ENCODE peak calls at places on chromosomes 4 and X, in seven cellular contexts. One of them, this sample, is unnamed.
A peak's percentile ranks its signal among the peaks of the same experiment; 100 is the strongest.

GRCh38 chr4:168805341-168805740 is 204.7 kb downstream of the CBR4 start:
- DNase-seq in pancreas: no peak
- DNase-seq in lower leg skin: no peak
- DNase-seq in cardiac fibroblast: no peak
- DNase-seq in foreskin keratinocyte: no peak
- DNase-seq in mucosa of descending colon: no peak
- DNase-seq in right lobe of liver: no peak
- DNase-seq in this sample: no peak

GRCh38 chr4:177220376-177220775 is 89.3 kb upstream of the NEIL3 start:
- DNase-seq in foreskin keratinocyte: peak; percentile 40
- DNase-seq in pancreas: no peak
- DNase-seq in cardiac fibroblast: peak; percentile 66
- DNase-seq in right lobe of liver: no peak
- DNase-seq in lower leg skin: no peak
- DNase-seq in mucosa of descending colon: no peak
- DNase-seq in this sample: no peak

GRCh38 chr4:118888666-118889312 is at the start of gene SYNPO2:
- DNase-seq in mucosa of descending colon: peak; percentile 66
- DNase-seq in cardiac fibroblast: peak; percentile 94
- DNase-seq in right lobe of liver: peak; percentile 55
- DNase-seq in pancreas: peak; percentile 42
- DNase-seq in lower leg skin: peak; percentile 94
- DNase-seq in foreskin keratinocyte: peak; percentile 67
- DNase-seq in this sample: peak; percentile 48

GRCh38 chrX:38574858-38575257 is 13.5 kb downstream of the TSPAN7 start:
- DNase-seq in lower leg skin: no peak
- DNase-seq in pancreas: no peak
- DNase-seq in foreskin keratinocyte: no peak
- DNase-seq in right lobe of liver: no peak
- DNase-seq in cardiac fibroblast: no peak
- DNase-seq in mucosa of descending colon: no peak
- DNase-seq in this sample: no peak

GRCh38 chr4:87066403-87067119 is 131.8 kb downstream of the AFF1 start:
- DNase-seq in pancreas: no peak
- DNase-seq in foreskin keratinocyte: no peak
- DNase-seq in cardiac fibroblast: no peak
- DNase-seq in right lobe of liver: no peak
- DNase-seq in lower leg skin: no peak
- DNase-seq in mucosa of descending colon: no peak
- DNase-seq in this sample: no peak

GRCh38 chrX:49041683-49042529 is 1.3 kb downstream of the TFE3 start:
- DNase-seq in mucosa of descending colon: no peak
- DNase-seq in cardiac fibroblast: peak; percentile 39
- DNase-seq in foreskin keratinocyte: peak; percentile 66
- DNase-seq in pancreas: no peak
- DNase-seq in lower leg skin: no peak
- DNase-seq in right lobe of liver: no peak
- DNase-seq in this sample: no peak

GRCh38 chr4:82555279-82555678 is 6.5 kb downstream of the TMEM150C start:
- DNase-seq in mucosa of descending colon: no peak
- DNase-seq in lower leg skin: no peak
- DNase-seq in right lobe of liver: no peak
- DNase-seq in cardiac fibroblast: no peak
- DNase-seq in pancreas: no peak
- DNase-seq in foreskin keratinocyte: no peak
- DNase-seq in this sample: no peak

GRCh38 chrX:14630724-14631123 is 101.4 kb downstream of the GLRA2 start:
- DNase-seq in pancreas: no peak
- DNase-seq in mucosa of descending colon: no peak
- DNase-seq in right lobe of liver: no peak
- DNase-seq in lower leg skin: no peak
- DNase-seq in cardiac fibroblast: no peak
- DNase-seq in foreskin keratinocyte: no peak
- DNase-seq in this sample: no peak

GRCh38 chr4:139857021-139857420 is 191.4 kb downstream of the MGST2 start:
- DNase-seq in pancreas: no peak
- DNase-seq in lower leg skin: no peak
- DNase-seq in mucosa of descending colon: no peak
- DNase-seq in right lobe of liver: peak; percentile 58
- DNase-seq in foreskin keratinocyte: no peak
- DNase-seq in cardiac fibroblast: no peak
- DNase-seq in this sample: no peak

GRCh38 chr4:103032575-103032974 is 13.1 kb upstream of the SLC9B1 start:
- DNase-seq in pancreas: no peak
- DNase-seq in cardiac fibroblast: peak; percentile 45
- DNase-seq in mucosa of descending colon: no peak
- DNase-seq in foreskin keratinocyte: peak; percentile 44
- DNase-seq in right lobe of liver: no peak
- DNase-seq in lower leg skin: no peak
- DNase-seq in this sample: no peak

GRCh38 chrX:107450823-107451509 is 1.5 kb downstream of the FRMPD3 start:
- DNase-seq in pancreas: no peak
- DNase-seq in lower leg skin: no peak
- DNase-seq in foreskin keratinocyte: no peak
- DNase-seq in mucosa of descending colon: no peak
- DNase-seq in cardiac fibroblast: no peak
- DNase-seq in right lobe of liver: no peak
- DNase-seq in this sample: no peak

GRCh38 chrX:112789931-112790330 is 50.7 kb downstream of the AMOT start:
- DNase-seq in cardiac fibroblast: no peak
- DNase-seq in mucosa of descending colon: no peak
- DNase-seq in pancreas: no peak
- DNase-seq in right lobe of liver: peak; percentile 45
- DNase-seq in lower leg skin: no peak
- DNase-seq in foreskin keratinocyte: no peak
- DNase-seq in this sample: no peak

GRCh38 chrX:10633722-10634121 is 13.3 kb upstream of the MID1 start:
- DNase-seq in lower leg skin: no peak
- DNase-seq in pancreas: no peak
- DNase-seq in mucosa of descending colon: no peak
- DNase-seq in right lobe of liver: no peak
- DNase-seq in foreskin keratinocyte: peak; percentile 88
- DNase-seq in cardiac fibroblast: peak; percentile 78
- DNase-seq in this sample: no peak

GRCh38 chr4:89248879-89249281 is 58.7 kb downstream of the GPRIN3 start:
- DNase-seq in foreskin keratinocyte: no peak
- DNase-seq in cardiac fibroblast: no peak
- DNase-seq in mucosa of descending colon: no peak
- DNase-seq in right lobe of liver: no peak
- DNase-seq in lower leg skin: no peak
- DNase-seq in pancreas: peak; percentile 72
- DNase-seq in this sample: no peak

GRCh38 chr4:336893-337142 is 796 bp upstream of the ZNF141 start:
- DNase-seq in pancreas: no peak
- DNase-seq in lower leg skin: no peak
- DNase-seq in cardiac fibroblast: no peak
- DNase-seq in mucosa of descending colon: no peak
- DNase-seq in right lobe of liver: peak; percentile 61
- DNase-seq in foreskin keratinocyte: no peak
- DNase-seq in this sample: no peak

GRCh38 chr4:337143-337931 is at the start of gene ZNF141:
- DNase-seq in right lobe of liver: peak; percentile 97
- DNase-seq in pancreas: peak; percentile 94
- DNase-seq in mucosa of descending colon: peak; percentile 94
- DNase-seq in foreskin keratinocyte: peak; percentile 97
- DNase-seq in cardiac fibroblast: peak; percentile 99
- DNase-seq in lower leg skin: peak; percentile 99
- DNase-seq in this sample: peak; percentile 87

GRCh38 chr4:338759-339097 is 1.1 kb downstream of the ZNF141 start:
- DNase-seq in foreskin keratinocyte: peak; percentile 3
- DNase-seq in cardiac fibroblast: no peak
- DNase-seq in mucosa of descending colon: peak; percentile 32
- DNase-seq in lower leg skin: no peak
- DNase-seq in right lobe of liver: no peak
- DNase-seq in pancreas: no peak
- DNase-seq in this sample: no peak

GRCh38 chr4:337932-338758 is 531 bp downstream of the ZNF141 start:
- DNase-seq in lower leg skin: peak; percentile 87
- DNase-seq in right lobe of liver: no peak
- DNase-seq in foreskin keratinocyte: peak; percentile 14
- DNase-seq in pancreas: peak; percentile 53
- DNase-seq in mucosa of descending colon: peak; percentile 68
- DNase-seq in cardiac fibroblast: peak; percentile 60
- DNase-seq in this sample: no peak

DNA sequence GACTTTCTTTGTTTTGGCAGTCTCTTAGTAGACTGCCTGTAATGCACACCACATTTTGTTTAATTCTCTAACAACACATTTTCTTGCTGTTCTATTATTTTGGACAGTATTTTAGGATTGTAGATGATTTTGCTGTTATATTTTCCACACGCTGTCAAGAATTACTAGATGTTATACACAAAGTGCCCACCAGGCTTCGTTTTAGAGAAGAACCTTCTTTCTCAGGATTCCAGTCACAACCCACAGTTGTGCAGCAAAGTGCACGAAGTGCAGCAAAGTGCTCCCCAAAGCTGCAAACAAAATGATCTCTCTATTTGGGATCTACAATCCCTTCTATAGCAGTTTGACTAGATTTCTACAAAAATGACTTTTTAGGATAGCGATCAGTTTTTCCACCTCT is 2.4 kb downstream of the ZNF141 start:
- DNase-seq in right lobe of liver: no peak
- DNase-seq in pancreas: no peak
- DNase-seq in lower leg skin: no peak
- DNase-seq in cardiac fibroblast: no peak
- DNase-seq in mucosa of descending colon: no peak
- DNase-seq in foreskin keratinocyte: no peak
- DNase-seq in this sample: no peak
- TF ChIP-seq CTCF in right lobe of liver: no peak
- TF ChIP-seq CTCF in pancreas: no peak
- TF ChIP-seq CTCF in lower leg skin: no peak
- TF ChIP-seq CTCF in cardiac fibroblast: no peak
- TF ChIP-seq CTCF in mucosa of descending colon: no peak
- TF ChIP-seq CTCF in foreskin keratinocyte: peak; percentile 9
- TF ChIP-seq CTCF in this sample: no peak

GRCh38 chr4:34878961-34879360 is 1365.4 kb downstream of the ARAP2 start:
- DNase-seq in lower leg skin: no peak
- DNase-seq in foreskin keratinocyte: no peak
- DNase-seq in cardiac fibroblast: no peak
- DNase-seq in mucosa of descending colon: no peak
- DNase-seq in pancreas: no peak
- DNase-seq in right lobe of liver: no peak
- DNase-seq in this sample: no peak
- TF ChIP-seq CTCF in lower leg skin: no peak
- TF ChIP-seq CTCF in foreskin keratinocyte: no peak
- TF ChIP-seq CTCF in cardiac fibroblast: no peak
- TF ChIP-seq CTCF in mucosa of descending colon: no peak
- TF ChIP-seq CTCF in pancreas: no peak
- TF ChIP-seq CTCF in right lobe of liver: no peak
- TF ChIP-seq CTCF in this sample: no peak

DNA sequence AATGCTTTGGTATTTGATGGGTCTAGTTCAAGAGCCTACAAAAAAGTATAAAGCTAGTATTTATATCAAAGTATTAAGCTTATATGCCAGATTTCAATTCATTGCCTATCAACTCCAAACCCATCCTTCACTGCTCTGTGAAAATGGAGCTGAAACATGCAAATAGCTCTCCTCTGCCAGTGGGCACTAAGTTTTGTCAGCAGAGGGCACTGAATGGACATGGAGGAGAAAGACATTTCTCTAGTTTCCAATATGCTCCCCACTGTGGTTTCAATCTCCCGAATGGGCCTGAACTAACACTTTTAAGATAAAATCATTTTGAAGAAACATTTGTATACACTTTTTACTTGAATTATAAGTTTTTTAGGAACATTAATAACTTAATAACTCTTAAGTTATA is 12.4 kb downstream of the PPID start:
- DNase-seq in cardiac fibroblast: peak; percentile 33
- DNase-seq in right lobe of liver: no peak
- DNase-seq in foreskin keratinocyte: no peak
- DNase-seq in pancreas: no peak
- DNase-seq in lower leg skin: no peak
- DNase-seq in mucosa of descending colon: no peak
- DNase-seq in this sample: no peak
- TF ChIP-seq CTCF in cardiac fibroblast: peak; percentile 10
- TF ChIP-seq CTCF in right lobe of liver: no peak
- TF ChIP-seq CTCF in foreskin keratinocyte: peak; percentile 39
- TF ChIP-seq CTCF in pancreas: no peak
- TF ChIP-seq CTCF in lower leg skin: no peak
- TF ChIP-seq CTCF in mucosa of descending colon: no peak
- TF ChIP-seq CTCF in this sample: no peak

GRCh38 chr4:152909901-152910300 is 26.2 kb upstream of the FHDC1 start:
- DNase-seq in cardiac fibroblast: no peak
- DNase-seq in pancreas: no peak
- DNase-seq in mucosa of descending colon: no peak
- DNase-seq in right lobe of liver: no peak
- DNase-seq in foreskin keratinocyte: no peak
- DNase-seq in lower leg skin: no peak
- DNase-seq in this sample: no peak

GRCh38 chr4:152910521-152910920 is 25.6 kb upstream of the FHDC1 start:
- DNase-seq in mucosa of descending colon: no peak
- DNase-seq in right lobe of liver: no peak
- DNase-seq in cardiac fibroblast: no peak
- DNase-seq in lower leg skin: no peak
- DNase-seq in pancreas: no peak
- DNase-seq in foreskin keratinocyte: no peak
- DNase-seq in this sample: no peak
- TF ChIP-seq CTCF in mucosa of descending colon: no peak
- TF ChIP-seq CTCF in right lobe of liver: no peak
- TF ChIP-seq CTCF in cardiac fibroblast: no peak
- TF ChIP-seq CTCF in lower leg skin: no peak
- TF ChIP-seq CTCF in pancreas: no peak
- TF ChIP-seq CTCF in foreskin keratinocyte: peak; percentile 33
- TF ChIP-seq CTCF in this sample: no peak

GRCh38 chrX:19535481-19535880 is 20.2 kb upstream of the MAP3K15 start:
- DNase-seq in mucosa of descending colon: no peak
- DNase-seq in foreskin keratinocyte: no peak
- DNase-seq in cardiac fibroblast: peak; percentile 47
- DNase-seq in pancreas: no peak
- DNase-seq in lower leg skin: no peak
- DNase-seq in right lobe of liver: no peak
- DNase-seq in this sample: no peak
- TF ChIP-seq CTCF in mucosa of descending colon: no peak
- TF ChIP-seq CTCF in foreskin keratinocyte: peak; percentile 55
- TF ChIP-seq CTCF in cardiac fibroblast: peak; percentile 27
- TF ChIP-seq CTCF in pancreas: peak; percentile 20
- TF ChIP-seq CTCF in lower leg skin: no peak
- TF ChIP-seq CTCF in right lobe of liver: peak; percentile 11
- TF ChIP-seq CTCF in this sample: no peak

GRCh38 chr4:76278583-76278982 is 27.1 kb downstream of the FAM47E start:
- DNase-seq in foreskin keratinocyte: no peak
- DNase-seq in right lobe of liver: no peak
- DNase-seq in cardiac fibroblast: no peak
- DNase-seq in pancreas: no peak
- DNase-seq in mucosa of descending colon: no peak
- DNase-seq in lower leg skin: no peak
- DNase-seq in this sample: no peak

GRCh38 chr4:76277667-76278066 is 26.1 kb downstream of the FAM47E start:
- DNase-seq in lower leg skin: no peak
- DNase-seq in mucosa of descending colon: no peak
- DNase-seq in cardiac fibroblast: no peak
- DNase-seq in pancreas: no peak
- DNase-seq in right lobe of liver: no peak
- DNase-seq in foreskin keratinocyte: no peak
- DNase-seq in this sample: no peak

GRCh38 chr4:76280488-76281441 is 25.8 kb upstream of the STBD1 start:
- DNase-seq in cardiac fibroblast: no peak
- DNase-seq in pancreas: no peak
- DNase-seq in lower leg skin: no peak
- DNase-seq in foreskin keratinocyte: no peak
- DNase-seq in mucosa of descending colon: no peak
- DNase-seq in right lobe of liver: no peak
- DNase-seq in this sample: no peak

GRCh38 chr4:76276813-76277212 is 25.3 kb downstream of the FAM47E start:
- DNase-seq in right lobe of liver: no peak
- DNase-seq in mucosa of descending colon: no peak
- DNase-seq in cardiac fibroblast: no peak
- DNase-seq in foreskin keratinocyte: no peak
- DNase-seq in pancreas: no peak
- DNase-seq in lower leg skin: no peak
- DNase-seq in this sample: no peak

GRCh38 chr4:76279462-76279861 is 27.1 kb upstream of the STBD1 start:
- DNase-seq in foreskin keratinocyte: no peak
- DNase-seq in cardiac fibroblast: no peak
- DNase-seq in right lobe of liver: no peak
- DNase-seq in pancreas: no peak
- DNase-seq in mucosa of descending colon: no peak
- DNase-seq in lower leg skin: no peak
- DNase-seq in this sample: no peak
- TF ChIP-seq CTCF in foreskin keratinocyte: no peak
- TF ChIP-seq CTCF in cardiac fibroblast: no peak
- TF ChIP-seq CTCF in right lobe of liver: no peak
- TF ChIP-seq CTCF in pancreas: no peak
- TF ChIP-seq CTCF in mucosa of descending colon: no peak
- TF ChIP-seq CTCF in lower leg skin: no peak
- TF ChIP-seq CTCF in this sample: no peak